ENCODE peak calls at places on chromosomes 12 and 14, in ten cellular contexts. G is CMK; I is activated CD8-positive, alpha-beta memory T cell treated with anti-CD3 and anti-CD28 coated beads, Interleukin-2, amount 50 U/mL, for 4 hours; D is effector CD8-positive, alpha-beta T cell; A is glomerular endothelial cell; R is lung; Y is fibroblast of pulmonary artery; B is brain microvascular endothelial cell; N is A172; V is cardiac muscle cell. X is an unnamed sample.

GRCh38 chr14:72678360-72678759 is 215.5 kb downstream of the DPF3 start:
- DNase-seq in I (no peak), G (no peak), B (peak; percentile 63), D (no peak), R (no peak), V (no peak), Y (peak; percentile 72), N (peak; percentile 31), A (peak; percentile 54), X (no peak)

GRCh38 chr14:31261859-31262739 is 54.5 kb upstream of the HECTD1 start:
- DNase-seq in N (peak; percentile 3), D (no peak), R (peak; percentile 72), B (no peak), A (no peak), V (no peak), Y (peak; percentile 87), G (no peak), I (no peak), X (peak; percentile 76)

GRCh38 chr14:22502007-22502406 is 87.0 kb downstream of the DAD1 start:
- DNase-seq in B (no peak), I (no peak), V (no peak), R (peak; percentile 30), Y (no peak), N (no peak), A (no peak), D (no peak), G (no peak), X (no peak)

GRCh38 chr12:54853933-54854538 is at the start of gene MUCL1:
- DNase-seq in D (peak; percentile 44), G (peak; percentile 52), A (peak; percentile 51), V (peak; percentile 65), R (peak; percentile 61), B (peak; percentile 84), I (peak; percentile 73), Y (peak; percentile 77), N (peak; percentile 67), X (peak; percentile 57)

GRCh38 chr12:130683811-130684210 is 32.3 kb downstream of the RIMBP2 start:
- DNase-seq in R (no peak), Y (no peak), N (no peak), A (no peak), I (no peak), V (no peak), B (no peak), D (no peak), G (no peak), X (no peak)

GRCh38 chr14:33352821-33353220 is 414.1 kb downstream of the NPAS3 start:
- DNase-seq in A (no peak), B (peak; percentile 39), R (no peak), Y (no peak), D (no peak), G (no peak), I (no peak), N (peak; percentile 17), V (no peak), X (no peak)

GRCh38 chr14:43540948-43541347 is 966.1 kb downstream of the FSCB start:
- DNase-seq in N (no peak), G (no peak), I (no peak), R (no peak), B (no peak), D (no peak), Y (no peak), V (peak; percentile 1), A (no peak), X (no peak)

GRCh38 chr14:103204852-103205540 is 81.7 kb downstream of the TNFAIP2 start:
- DNase-seq in G (no peak), I (no peak), Y (peak; percentile 25), R (no peak), D (no peak), A (no peak), V (no peak), N (no peak), B (peak; percentile 46), X (no peak)

GRCh38 chr14:63893701-63894458 is 41.1 kb downstream of the SYNE2 start:
- DNase-seq in B (peak; percentile 78), V (peak; percentile 44), G (no peak), D (no peak), A (no peak), R (peak; percentile 46), I (no peak), N (peak; percentile 7), Y (peak; percentile 98), X (peak; percentile 61)

GRCh38 chr14:52179151-52179790 is 88.2 kb upstream of the PTGDR start:
- DNase-seq in Y (no peak), A (no peak), B (no peak), V (no peak), I (no peak), R (no peak), G (no peak), N (no peak), D (no peak), X (no peak)

GRCh38 chr14:74620497-74620921 is 8.5 kb upstream of the LTBP2 start:
- DNase-seq in B (peak; percentile 96), V (no peak), N (peak; percentile 98), A (peak; percentile 90), R (no peak), Y (peak; percentile 87), D (no peak), G (no peak), I (peak; percentile 32), X (peak; percentile 86)

GRCh38 chr14:54570651-54571415 is 3.9 kb downstream of the SAMD4A start:
- DNase-seq in Y (peak; percentile 82), R (no peak), G (no peak), D (no peak), I (no peak), A (no peak), N (peak; percentile 56), V (no peak), B (peak; percentile 46), X (no peak)

GRCh38 chr12:50006754-50007442 is 18.4 kb downstream of the RACGAP1 start:
- DNase-seq in Y (no peak), A (no peak), I (no peak), R (no peak), V (no peak), G (no peak), N (no peak), B (no peak), D (no peak), X (no peak)

GRCh38 chr12:117032593-117033381 is 66.4 kb downstream of the TESC start:
- DNase-seq in G (no peak), A (no peak), D (no peak), I (no peak), B (no peak), Y (no peak), R (no peak), N (no peak), V (no peak), X (no peak)

GRCh38 chr12:25155031-25155576 is 39.9 kb downstream of the DNAI7 start:
- DNase-seq in D (no peak), V (peak; percentile 14), Y (peak; percentile 53), R (no peak), N (peak; percentile 33), B (no peak), I (no peak), G (no peak), A (peak; percentile 12), X (peak; percentile 8)

GRCh38 chr14:100806386-100806785 is 19.5 kb upstream of the MEG3 start:
- DNase-seq in I (no peak), G (no peak), B (no peak), R (no peak), Y (no peak), A (no peak), D (no peak), V (no peak), N (no peak), X (no peak)

GRCh38 chr12:62522984-62523383 is 56.4 kb downstream of the MON2 start:
- DNase-seq in I (no peak), A (no peak), B (no peak), N (no peak), G (no peak), R (no peak), Y (peak; percentile 21), D (no peak), V (peak; percentile 7), X (peak; percentile 16)

GRCh38 chr14:62123959-62124358 is 361.7 kb downstream of the SNAPC1 start:
- DNase-seq in G (no peak), V (no peak), A (no peak), D (no peak), N (no peak), R (no peak), B (no peak), I (no peak), Y (no peak), X (no peak)

GRCh38 chr12:5388581-5389535 is 43.0 kb upstream of the NTF3 start:
- DNase-seq in B (no peak), A (no peak), N (peak; percentile 60), R (no peak), V (no peak), G (no peak), Y (no peak), I (no peak), D (no peak), X (no peak)

GRCh38 chr12:2854669-2855453 is 2.0 kb downstream of the TEX52 start:
- DNase-seq in R (no peak), D (no peak), N (no peak), I (no peak), G (no peak), Y (no peak), A (no peak), V (no peak), B (no peak), X (no peak)

GRCh38 chr12:124774462-124775167 is 89.0 kb downstream of the SCARB1 start:
- DNase-seq in A (no peak), V (no peak), G (no peak), Y (peak; percentile 96), R (no peak), I (peak; percentile 39), N (peak; percentile 92), D (no peak), B (peak; percentile 97), X (no peak)

GRCh38 chr12:71755146-71755892 is 656 bp downstream of the RAB21 start:
- DNase-seq in R (peak; percentile 46), Y (peak; percentile 64), D (peak; percentile 54), I (peak; percentile 57), V (peak; percentile 40), N (peak; percentile 25), A (no peak), G (no peak), B (peak; percentile 45), X (peak; percentile 14)